ENCODE peak calls at places on chromosomes 5 and 9, in seven cellular contexts. V is transverse colon, G is lower lobe of right lung, O is MM.1S, U is right atrium auricular region, C is mucosa of descending colon, E is aorta. M is an unnamed sample. For H3K9me3, the result is how much of the 10 kb centered on the place peaks cover.

GRCh38 chr9:95341262-95342011 is 23.9 kb upstream of the FANCC start:
- DNase-seq in V (no peak), G (no peak), O (no peak), U (no peak), C (no peak), E (no peak), M (no peak)

GRCh38 chr9:33165263-33166151 is 1.6 kb downstream of the B4GALT1 start:
- DNase-seq in V (peak), G (no peak), O (peak), U (peak), C (peak), E (no peak), M (peak)

GRCh38 chr5:132387649-132388117 is 18.2 kb downstream of the SLC22A5 start:
- DNase-seq in V (peak), G (peak), O (no peak), U (peak), C (peak), E (peak), M (peak)

GRCh38 chr5:179060116-179061008 is at the start of gene ZNF354C:
- DNase-seq in V (peak), G (peak), O (peak), U (peak), C (peak), E (peak), M (no peak)

GRCh38 chr9:101465330-101465915 is 29.8 kb upstream of the ALDOB start:
- DNase-seq in V (peak), G (peak), O (no peak), U (no peak), C (peak), E (no peak), M (peak)

GRCh38 chr5:133108481-133108921 is 56.7 kb downstream of the HSPA4 start:
- DNase-seq in V (no peak), G (no peak), O (no peak), U (no peak), C (no peak), E (no peak), M (no peak)

GRCh38 chr5:136249678-136250266 is 56.8 kb upstream of the SMIM32 start:
- DNase-seq in V (peak), G (peak), O (peak), U (no peak), C (peak), E (peak), M (peak)

GRCh38 chr5:4116834-4117233 is 521.2 kb downstream of the IRX1 start:
- DNase-seq in V (no peak), G (no peak), O (no peak), U (no peak), C (no peak), E (no peak), M (no peak)

GRCh38 chr9:123048748-123049147 is 15.3 kb downstream of the GPR21 start:
- DNase-seq in V (no peak), G (no peak), O (no peak), U (no peak), C (no peak), E (no peak), M (no peak)

GRCh38 chr5:80149161-80149609 is 106.7 kb downstream of the SERINC5 start:
- DNase-seq in V (no peak), G (no peak), O (peak), U (no peak), C (no peak), E (no peak), M (no peak)

GRCh38 chr9:85321561-85321960 is 420.2 kb downstream of the AGTPBP1 start:
- DNase-seq in V (no peak), G (no peak), O (no peak), U (no peak), C (no peak), E (no peak), M (no peak)

GRCh38 chr5:140011297-140011802 is 31.7 kb downstream of the NRG2 start:
- DNase-seq in V (no peak), G (no peak), O (peak), U (no peak), C (no peak), E (no peak), M (no peak)

GRCh38 chr5:67577424-67577823 is 380.8 kb upstream of the CD180 start:
- DNase-seq in V (no peak), G (no peak), O (no peak), U (no peak), C (no peak), E (no peak), M (no peak)

GRCh38 chr5:150449491-150450339 is at the start of gene RPS14:
- DNase-seq in V (peak), G (peak), O (peak), U (peak), C (peak), E (peak), M (peak)

GRCh38 chr5:14582797-14583137 is 1.2 kb downstream of the OTULINL start:
- DNase-seq in V (no peak), G (peak), O (no peak), U (no peak), C (no peak), E (no peak), M (no peak)

GRCh38 chr9:121613009-121613766 is 38.2 kb upstream of the DAB2IP start:
- DNase-seq in V (no peak), G (no peak), O (no peak), U (no peak), C (no peak), E (no peak), M (no peak)

GRCh38 chr5:55714339-55714738 is 2.2 kb upstream of the SLC38A9 start:
- DNase-seq in V (peak), G (no peak), O (no peak), U (no peak), C (peak), E (no peak), M (no peak)

DNA sequence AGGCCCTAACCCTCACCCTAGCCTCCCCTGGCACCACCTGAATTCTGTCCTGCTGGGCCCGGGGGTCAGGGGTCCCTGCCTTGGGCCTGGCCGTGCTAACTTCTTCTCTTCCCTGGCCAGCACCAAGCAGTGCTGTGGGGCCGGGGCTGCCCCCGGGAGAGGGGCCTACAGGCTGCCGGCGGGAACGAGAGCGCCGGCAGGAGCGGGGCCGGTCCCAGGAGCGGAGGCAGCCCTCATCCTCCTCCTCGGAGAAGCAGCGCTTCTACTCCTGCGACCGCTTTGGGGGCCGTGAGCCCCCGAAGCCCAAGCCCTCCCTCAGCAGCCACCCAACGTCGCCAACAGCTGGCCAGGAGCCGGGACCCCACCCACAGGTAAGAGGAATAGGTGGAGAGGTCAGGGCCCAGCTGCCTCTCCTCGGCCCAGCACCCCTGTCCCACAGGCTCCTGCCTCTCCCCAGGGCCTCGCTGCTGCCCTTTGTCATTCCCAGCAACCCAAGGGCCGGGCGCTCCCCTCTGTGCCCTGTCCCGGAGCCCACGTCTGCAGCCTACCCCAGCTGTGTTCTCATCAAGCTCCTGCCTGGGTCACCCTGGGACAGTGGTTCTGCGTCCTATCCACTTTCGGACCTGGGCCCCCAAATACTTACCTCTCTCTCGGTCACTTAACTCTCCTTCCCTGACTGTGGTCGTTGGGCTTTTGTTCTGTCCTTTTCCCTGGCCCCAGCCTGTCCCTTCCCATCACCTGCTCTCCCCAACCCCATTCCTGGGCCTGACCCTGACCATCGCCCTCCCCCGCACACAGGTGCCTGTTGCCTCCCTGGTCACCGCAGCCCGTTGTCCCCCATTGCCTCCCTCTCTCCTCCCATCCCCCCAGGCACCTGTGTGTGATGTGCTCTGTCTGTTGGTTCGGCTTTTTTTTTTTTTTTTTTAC is 243.2 kb downstream of the CACNA1B start:
- DNase-seq in V (no peak), G (no peak), O (no peak), U (no peak), C (no peak), E (no peak), M (no peak)
- H3K9me3 ChIP-seq in V (under half), G (under half), O (under half), U (under half), C (under half), E (under half), M (under half)

DNA sequence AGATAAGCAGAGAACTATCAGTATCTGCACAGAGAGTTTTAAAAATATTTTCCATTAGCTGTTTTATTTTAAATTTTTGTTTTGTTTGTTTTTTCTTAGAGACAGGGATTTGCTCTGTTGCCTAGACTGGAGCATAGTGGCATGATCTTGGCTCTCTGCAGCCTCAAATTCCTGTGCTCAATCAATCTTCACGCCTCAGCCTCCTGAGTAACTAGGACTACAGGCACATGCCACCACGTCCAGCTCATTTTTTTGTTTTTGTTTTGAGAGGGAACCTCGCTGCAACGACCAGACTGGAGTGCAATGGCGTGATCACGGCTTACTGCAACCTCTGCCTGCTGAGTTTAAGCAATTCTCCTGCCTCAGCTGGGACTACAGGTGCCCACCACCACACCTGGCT is 138.2 kb upstream of the LPAR1 start:
- DNase-seq in V (no peak), G (no peak), O (no peak), U (no peak), C (no peak), E (no peak), M (no peak)
- H3K9me3 ChIP-seq in V (under half), G (under half), O (under half), U (under half), C (under half), E (under half), M (under half)

DNA sequence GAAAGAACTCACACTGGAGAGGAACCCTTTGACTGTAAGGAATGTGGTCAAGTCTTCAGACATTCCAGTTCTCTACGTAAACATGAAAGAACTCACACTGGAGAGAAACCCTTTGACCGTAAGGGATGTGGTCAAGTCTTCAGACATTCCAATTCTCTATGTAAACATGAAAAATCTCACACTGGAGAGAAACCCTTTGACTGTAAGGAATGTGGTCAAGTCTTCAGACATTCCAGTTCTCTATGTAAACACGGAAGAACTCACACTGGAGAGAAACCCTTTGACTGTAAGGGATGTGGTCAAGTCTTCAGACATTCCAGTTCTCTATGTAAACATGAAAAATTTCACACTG is 32.6 kb downstream of the MAPK9 start:
- DNase-seq in V (no peak), G (no peak), O (no peak), U (no peak), C (no peak), E (no peak), M (no peak)
- H3K9me3 ChIP-seq in V (half or more), G (half or more), O (under half), U (half or more), C (half or more), E (under half), M (half or more)

GRCh38 chr9:37979844-37980243 is 75.9 kb upstream of the SLC25A51 start:
- DNase-seq in V (no peak), G (no peak), O (no peak), U (no peak), C (no peak), E (no peak), M (no peak)
- H3K9me3 ChIP-seq in V (under half), G (under half), O (under half), U (under half), C (under half), E (under half), M (under half)

DNA sequence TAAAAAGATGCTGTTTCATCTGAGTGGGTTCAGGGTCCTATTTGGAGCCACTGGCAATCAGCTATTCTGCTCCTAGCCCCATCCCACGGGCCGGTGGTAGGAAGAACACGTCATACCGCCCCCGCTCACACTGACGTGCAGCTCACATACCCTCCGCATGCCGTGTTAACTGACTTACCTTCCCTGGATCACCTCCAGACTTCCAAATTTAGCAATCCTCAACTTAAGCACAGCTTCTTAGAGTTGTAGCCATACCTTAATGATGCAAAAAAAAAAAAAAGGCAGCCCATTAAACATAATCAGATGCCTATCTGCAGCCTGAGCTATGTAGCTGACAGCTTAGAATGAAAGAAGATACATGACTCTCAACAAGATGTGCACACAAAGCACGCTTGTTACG is 93.1 kb downstream of the IRX2 start:
- DNase-seq in V (no peak), G (no peak), O (no peak), U (no peak), C (no peak), E (no peak), M (no peak)
- H3K9me3 ChIP-seq in V (under half), G (under half), O (under half), U (under half), C (under half), E (under half), M (under half)

GRCh38 chr5:34543687-34544086 is 112.4 kb upstream of the RAI14 start:
- DNase-seq in V (no peak), G (no peak), O (no peak), U (no peak), C (no peak), E (no peak), M (no peak)
- H3K9me3 ChIP-seq in V (under half), G (under half), O (under half), U (under half), C (under half), E (under half), M (under half)

GRCh38 chr5:153067869-153068268 is 422.6 kb upstream of the GRIA1 start:
- DNase-seq in V (no peak), G (no peak), O (no peak), U (no peak), C (no peak), E (no peak), M (no peak)
- H3K9me3 ChIP-seq in V (under half), G (under half), O (under half), U (under half), C (under half), E (under half), M (under half)

GRCh38 chr5:143896981-143897380 is 85.0 kb downstream of the HMHB1 start:
- DNase-seq in V (no peak), G (no peak), O (no peak), U (no peak), C (no peak), E (no peak), M (peak)
- H3K9me3 ChIP-seq in V (under half), G (under half), O (under half), U (under half), C (under half), E (under half), M (under half)